ENCODE peak calls at places on chromosomes 2 and 18, in five cellular contexts. T is HCT116, M is adrenal gland, Y is A549, A is Peyer's patch. N is an unnamed sample.

GRCh38 chr2:8270699-8271098 is 411.2 kb upstream of the ID2 start:
- DNase-seq in T (no peak), M (no peak), Y (no peak), A (no peak), N (no peak)

GRCh38 chr2:8475349-8476045 is 206.4 kb upstream of the ID2 start:
- DNase-seq in T (no peak), M (no peak), Y (no peak), A (no peak), N (peak; percentile 20)

GRCh38 chr2:67854798-67855197 is 208.0 kb downstream of the C1D start:
- DNase-seq in T (no peak), M (no peak), Y (no peak), A (no peak), N (no peak)

GRCh38 chr2:134365356-134365755 is 111.5 kb downstream of the MGAT5 start:
- DNase-seq in T (peak; percentile 10), M (no peak), Y (peak; percentile 7), A (no peak), N (peak; percentile 38)

GRCh38 chr2:196160101-196160500 is 11.3 kb downstream of the STK17B start:
- DNase-seq in T (peak; percentile 57), M (no peak), Y (no peak), A (no peak), N (peak; percentile 98)

GRCh38 chr2:111167238-111168162 is 46.8 kb downstream of the BCL2L11 start:
- DNase-seq in T (no peak), M (no peak), Y (no peak), A (no peak), N (peak; percentile 41)

GRCh38 chr2:190781604-190782198 is 98.9 kb upstream of the GLS start:
- DNase-seq in T (peak; percentile 53), M (peak; percentile 48), Y (peak; percentile 65), A (no peak), N (peak; percentile 80)

GRCh38 chr18:58576641-58577251 is 52.1 kb downstream of the ALPK2 start:
- DNase-seq in T (no peak), M (no peak), Y (no peak), A (no peak), N (no peak)

GRCh38 chr2:235833971-235834620 is 334.1 kb downstream of the GBX2 start:
- DNase-seq in T (no peak), M (no peak), Y (no peak), A (no peak), N (no peak)

GRCh38 chr2:100935372-100935752 is 66.7 kb upstream of the RPL31 start:
- DNase-seq in T (no peak), M (no peak), Y (no peak), A (no peak), N (no peak)

GRCh38 chr18:50312296-50313030 is 25.0 kb upstream of the CXXC1 start:
- DNase-seq in T (no peak), M (no peak), Y (no peak), A (no peak), N (no peak)

GRCh38 chr2:2899826-2900225 is 477.8 kb downstream of the EIPR1 start:
- DNase-seq in T (no peak), M (no peak), Y (no peak), A (no peak), N (no peak)

GRCh38 chr2:233032551-233033320 is at the start of gene NEU2:
- DNase-seq in T (no peak), M (no peak), Y (no peak), A (no peak), N (no peak)

GRCh38 chr2:152716805-152717241 is 438 bp downstream of the PRPF40A start:
- DNase-seq in T (no peak), M (peak; percentile 26), Y (peak; percentile 14), A (no peak), N (peak; percentile 67)

GRCh38 chr18:80252136-80252535 is 4.8 kb upstream of the PARD6G start:
- DNase-seq in T (no peak), M (no peak), Y (no peak), A (no peak), N (no peak)

GRCh38 chr2:148746973-148747372 is 102.4 kb downstream of the EPC2 start:
- DNase-seq in T (no peak), M (no peak), Y (no peak), A (no peak), N (no peak)

GRCh38 chr2:36432479-36432878 is 76.9 kb downstream of the CRIM1 start:
- DNase-seq in T (no peak), M (no peak), Y (no peak), A (no peak), N (no peak)

GRCh38 chr2:27914046-27914792 is 23.7 kb downstream of the BABAM2 start:
- DNase-seq in T (no peak), M (no peak), Y (no peak), A (no peak), N (no peak)

GRCh38 chr18:62811674-62812073 is 96.3 kb downstream of the PHLPP1 start:
- DNase-seq in T (no peak), M (no peak), Y (no peak), A (no peak), N (no peak)

GRCh38 chr2:210399440-210400041 is 77.0 kb downstream of the LANCL1 start:
- DNase-seq in T (peak; percentile 4), M (no peak), Y (no peak), A (no peak), N (no peak)

GRCh38 chr2:163733301-163733938 is 2.4 kb downstream of the FIGN start:
- DNase-seq in T (no peak), M (no peak), Y (no peak), A (no peak), N (no peak)

GRCh38 chr2:163734401-163734800 is 1.4 kb downstream of the FIGN start:
- DNase-seq in T (no peak), M (no peak), Y (no peak), A (no peak), N (no peak)

GRCh38 chr2:163735692-163736432 is at the start of gene FIGN:
- DNase-seq in T (no peak), M (peak; percentile 85), Y (peak; percentile 54), A (peak; percentile 52), N (no peak)

GRCh38 chr2:163736433-163737168 is 793 bp upstream of the FIGN start:
- DNase-seq in T (no peak), M (peak; percentile 57), Y (peak; percentile 82), A (peak; percentile 53), N (no peak)

DNA sequence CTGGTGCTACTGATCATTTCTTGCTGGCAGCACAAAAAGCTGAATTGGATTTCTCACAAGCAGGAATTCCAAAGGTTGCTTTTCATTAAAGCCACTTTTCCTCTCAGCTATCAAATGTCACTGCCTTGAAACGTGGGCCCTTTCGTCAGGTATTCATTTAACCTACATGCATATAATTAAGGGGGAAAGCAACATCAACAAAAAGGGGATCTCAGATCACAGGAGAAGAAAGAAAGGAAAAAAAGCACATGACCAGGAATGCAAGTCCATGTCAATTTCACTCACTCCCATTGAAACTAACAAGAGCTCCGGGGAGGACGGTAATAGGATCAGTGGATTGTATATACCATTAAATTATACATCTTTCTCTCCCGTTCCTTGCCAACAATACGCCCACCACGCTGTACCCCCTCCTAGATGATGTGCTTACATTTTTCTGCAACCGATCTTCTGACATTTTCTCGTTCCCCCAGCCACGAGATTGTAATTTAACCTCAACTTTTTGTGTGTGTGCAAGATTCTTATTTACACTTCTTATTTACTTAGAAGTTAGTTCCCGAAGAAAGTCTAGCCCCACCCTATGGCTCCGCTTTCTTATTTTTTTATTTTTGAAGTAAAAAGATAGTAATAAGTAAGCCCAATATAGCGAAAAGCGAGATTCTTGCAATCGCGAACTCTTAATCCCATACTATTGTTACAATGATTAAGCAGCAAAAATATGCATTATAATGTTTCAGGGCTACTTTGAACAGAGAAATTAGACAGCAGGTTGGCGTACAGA is 707 bp downstream of the FIGN start:
- DNase-seq in T (no peak), M (no peak), Y (no peak), A (no peak), N (no peak)
- H3K4me3 ChIP-seq in T (no peak overlapping the region), M (peak overlapping the region; percentile 44), Y (peak overlapping the region; percentile 72), A (peak overlapping the region; percentile 32), N (no peak overlapping the region)

GRCh38 chr18:697771-698170 is 14.7 kb downstream of the ENOSF1 start:
- DNase-seq in T (no peak), M (no peak), Y (no peak), A (no peak), N (no peak)
- TF ChIP-seq CTCF in T (no peak), M (no peak), Y (no peak), A (no peak), N (no peak)

GRCh38 chr2:162103443-162104009 is 29.5 kb upstream of the DPP4 start:
- DNase-seq in T (no peak), M (peak; percentile 33), Y (no peak), A (no peak), N (no peak)

GRCh38 chr2:162111958-162112850 is 38.2 kb upstream of the DPP4 start:
- DNase-seq in T (no peak), M (no peak), Y (no peak), A (no peak), N (peak; percentile 11)

GRCh38 chr2:162106746-162107145 is 32.7 kb upstream of the DPP4 start:
- DNase-seq in T (no peak), M (no peak), Y (no peak), A (no peak), N (no peak)

GRCh38 chr2:162106146-162106551 is 32.1 kb upstream of the DPP4 start:
- DNase-seq in T (no peak), M (no peak), Y (no peak), A (no peak), N (no peak)

DNA sequence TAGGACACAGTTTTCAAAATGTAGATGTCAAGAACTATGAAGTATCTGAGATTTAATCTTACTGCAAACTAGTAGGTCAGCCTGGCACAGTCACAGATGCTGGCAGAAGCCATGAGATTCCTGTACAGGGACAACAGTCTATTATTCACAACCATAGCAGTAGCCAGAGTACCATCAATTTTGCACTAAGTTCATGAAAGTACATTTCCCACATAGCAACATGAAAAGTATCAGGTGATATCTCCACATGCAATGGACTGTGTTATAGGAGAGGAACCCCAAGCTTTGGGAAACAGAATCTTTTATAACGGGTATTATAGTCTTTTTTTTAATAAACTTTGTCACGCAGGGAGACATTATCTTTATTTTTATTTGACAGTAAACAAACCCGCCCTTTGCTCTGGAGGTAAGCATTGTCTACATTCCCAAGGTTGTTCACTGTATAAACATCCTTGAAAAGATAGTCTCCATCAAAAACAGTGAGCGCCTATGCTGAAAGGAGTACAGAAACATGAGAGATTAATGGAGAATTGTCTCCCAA is 33.4 kb upstream of the DPP4 start:
- DNase-seq in T (no peak), M (no peak), Y (no peak), A (no peak), N (no peak)
- TF ChIP-seq POLR2A in T (no peak), M (no peak), Y (no peak), A (no peak), N (no peak)

DNA sequence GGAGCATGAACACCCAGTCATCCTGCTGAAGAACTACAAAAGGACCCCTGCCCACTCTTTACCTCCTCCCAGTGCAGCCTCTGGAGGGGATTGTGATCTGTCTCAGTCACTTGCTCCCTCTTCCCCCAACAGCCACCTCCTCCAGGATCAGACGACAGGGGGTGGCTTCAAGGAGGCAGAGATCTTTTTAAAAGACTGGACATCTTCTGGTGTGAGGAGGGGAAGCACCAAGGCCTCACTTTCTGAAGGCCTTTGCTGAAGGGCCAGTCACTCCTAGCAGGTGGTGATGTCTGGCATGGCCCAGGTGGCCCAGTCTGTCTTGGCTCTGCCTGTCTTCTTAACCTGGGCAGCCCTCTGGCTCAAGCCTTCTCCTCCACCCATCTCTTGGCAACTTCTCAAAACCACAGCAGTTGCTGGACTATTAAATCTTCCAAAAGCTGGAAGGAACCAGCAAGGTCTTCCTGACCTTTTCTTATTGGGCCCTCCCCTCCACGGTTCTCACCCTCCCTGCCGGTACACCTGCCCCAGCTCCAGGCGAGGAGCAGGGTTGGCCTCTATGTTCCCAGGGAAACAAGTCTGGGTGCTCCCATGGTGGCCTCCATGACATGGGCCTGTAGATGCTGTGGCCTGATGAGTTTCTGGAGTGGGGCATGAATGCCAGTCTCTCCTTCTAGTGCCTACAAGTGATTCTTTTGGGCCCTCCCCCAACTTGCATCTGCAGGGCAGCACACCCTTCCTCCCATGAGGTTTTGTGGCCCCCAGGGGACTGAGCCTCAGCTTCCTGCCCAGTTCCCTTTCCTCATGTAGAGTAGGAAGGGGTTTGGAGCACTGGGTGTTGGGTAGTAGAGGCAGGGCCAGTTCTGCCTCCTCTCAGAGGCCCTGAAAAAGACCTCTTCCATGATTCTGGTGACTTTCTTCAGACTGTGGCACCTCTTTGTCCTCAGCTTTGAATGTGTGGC is 5.0 kb upstream of the ATP6V1B1 start:
- DNase-seq in T (no peak), M (peak; percentile 4), Y (no peak), A (no peak), N (peak; percentile 72)
- H3K4me3 ChIP-seq in T (no peak overlapping the region), M (no peak overlapping the region), Y (no peak overlapping the region), A (no peak overlapping the region), N (no peak overlapping the region)

N was measured in NB4.